ENCODE peak calls at places on chromosomes 3 and 15, in nine cellular contexts. R is endothelial cell; Y is iPS DF 6.9; C is GM03348; A is amniotic stem cell; Z is T1000; U is omental fat pad; E is activated T-helper 1 cell treated with anti-CD3 and anti-CD28 coated beads, Interleukin-2, amount 50 U/mL, for 16 hours; Q is CD8-positive, alpha-beta T cell. W is an unnamed sample.

GRCh38 chr15:51266548-51266947 is 71.8 kb downstream of the CYP19A1 start:
- DNase-seq in C (peak), R (peak), E (no peak), U (no peak), A (no peak), Z (no peak), Q (no peak), Y (no peak), W (no peak)

GRCh38 chr3:184428561-184429175 is 48.8 kb downstream of the CHRD start:
- DNase-seq in U (no peak), Z (no peak), R (no peak), C (peak), Y (no peak), A (no peak), E (no peak), Q (no peak), W (no peak)

GRCh38 chr3:22980346-22980745 is 222.8 kb upstream of the UBE2E2 start:
- DNase-seq in C (no peak), E (no peak), Y (no peak), A (no peak), Z (no peak), Q (no peak), R (no peak), U (no peak), W (no peak)

GRCh38 chr15:37594431-37594830 is 340.0 kb upstream of the TMCO5A start:
- DNase-seq in Y (no peak), R (no peak), Q (no peak), Z (no peak), U (no peak), A (no peak), C (no peak), E (no peak), W (no peak)

GRCh38 chr3:13462822-13463221 is 17.3 kb upstream of the HDAC11 start:
- DNase-seq in A (no peak), U (no peak), Q (no peak), Y (no peak), C (no peak), E (no peak), Z (no peak), R (no peak), W (no peak)

GRCh38 chr15:79030470-79030869 is 60.1 kb downstream of the RASGRF1 start:
- DNase-seq in R (no peak), Z (no peak), Y (no peak), C (no peak), E (no peak), U (no peak), Q (no peak), A (no peak), W (no peak)

GRCh38 chr3:49714728-49715550 is 4.5 kb downstream of the AMIGO3 start:
- DNase-seq in Y (no peak), A (no peak), R (no peak), E (no peak), U (no peak), Q (no peak), C (no peak), Z (no peak), W (no peak)

GRCh38 chr15:45454825-45455224 is 67.7 kb downstream of the SLC30A4 start:
- DNase-seq in E (peak), Q (peak), A (peak), C (peak), R (no peak), Y (no peak), Z (peak), U (peak), W (no peak)

GRCh38 chr3:183502782-183503181 is 52.7 kb downstream of the KLHL6 start:
- DNase-seq in R (no peak), C (peak), A (no peak), U (no peak), Y (no peak), E (no peak), Q (no peak), Z (no peak), W (peak)

GRCh38 chr3:171058058-171058457 is 31.5 kb upstream of the SLC2A2 start:
- DNase-seq in A (no peak), U (no peak), R (no peak), E (no peak), Z (no peak), Y (no peak), Q (no peak), C (peak), W (no peak)

GRCh38 chr3:162332344-162332743 is 835.7 kb downstream of the OTOL1 start:
- DNase-seq in Y (no peak), U (no peak), E (no peak), C (no peak), A (no peak), Q (no peak), R (no peak), Z (no peak), W (no peak)

GRCh38 chr3:39269528-39269927 is 10.3 kb downstream of the CX3CR1 start:
- DNase-seq in C (no peak), A (no peak), Y (no peak), Q (no peak), Z (no peak), E (no peak), U (no peak), R (no peak), W (no peak)

GRCh38 chr3:159786489-159787181 is 202.0 kb upstream of the IL12A start:
- DNase-seq in Y (no peak), R (no peak), Z (no peak), C (no peak), A (no peak), Q (no peak), E (no peak), U (no peak), W (no peak)